ENCODE peak calls at places on chromosomes 6 and 20, in four cellular contexts. One of them, this sample, is unnamed.

GRCh38 chr6:145963216-145964068 is 716 bp downstream of the SHPRH start:
- DNase-seq in uterus: no peak
- DNase-seq in psoas muscle: peak; percentile 73
- DNase-seq in gastrocnemius medialis: peak; percentile 33
- DNase-seq in this sample: peak; percentile 32

GRCh38 chr6:116266803-116267202 is 12.9 kb downstream of the TSPYL1 start:
- DNase-seq in uterus: no peak
- DNase-seq in psoas muscle: no peak
- DNase-seq in gastrocnemius medialis: no peak
- DNase-seq in this sample: peak; percentile 85

GRCh38 chr6:159217595-159218275 is 48.5 kb downstream of the FNDC1 start:
- DNase-seq in uterus: no peak
- DNase-seq in psoas muscle: no peak
- DNase-seq in gastrocnemius medialis: no peak
- DNase-seq in this sample: peak; percentile 25

GRCh38 chr6:169857343-169858292 is 106.2 kb downstream of the ERMARD start:
- DNase-seq in uterus: no peak
- DNase-seq in psoas muscle: no peak
- DNase-seq in gastrocnemius medialis: no peak
- DNase-seq in this sample: no peak

GRCh38 chr6:157121897-157122296 is 201.4 kb downstream of the TMEM242 start:
- DNase-seq in uterus: no peak
- DNase-seq in psoas muscle: no peak
- DNase-seq in gastrocnemius medialis: no peak
- DNase-seq in this sample: no peak

GRCh38 chr6:133132092-133132491 is 109.1 kb upstream of the EYA4 start:
- DNase-seq in uterus: no peak
- DNase-seq in psoas muscle: no peak
- DNase-seq in gastrocnemius medialis: no peak
- DNase-seq in this sample: no peak

GRCh38 chr6:160137130-160137988 is 15.7 kb downstream of the SLC22A1 start:
- DNase-seq in uterus: no peak
- DNase-seq in psoas muscle: no peak
- DNase-seq in gastrocnemius medialis: no peak
- DNase-seq in this sample: no peak

GRCh38 chr6:156848533-156848932 is 71.4 kb downstream of the ARID1B start:
- DNase-seq in uterus: peak; percentile 55
- DNase-seq in psoas muscle: peak; percentile 86
- DNase-seq in gastrocnemius medialis: peak; percentile 80
- DNase-seq in this sample: no peak

GRCh38 chr6:56771189-56771588 is 128.5 kb upstream of the DST start:
- DNase-seq in uterus: no peak
- DNase-seq in psoas muscle: no peak
- DNase-seq in gastrocnemius medialis: no peak
- DNase-seq in this sample: peak; percentile 29

GRCh38 chr20:8756410-8756809 is 312.5 kb upstream of the PLCB4 start:
- DNase-seq in uterus: no peak
- DNase-seq in psoas muscle: no peak
- DNase-seq in gastrocnemius medialis: no peak
- DNase-seq in this sample: peak; percentile 64

GRCh38 chr6:62974452-62974851 is 236.8 kb upstream of the FKBP1C start:
- DNase-seq in uterus: no peak
- DNase-seq in psoas muscle: no peak
- DNase-seq in gastrocnemius medialis: no peak
- DNase-seq in this sample: no peak

GRCh38 chr6:99606670-99607415 is at the start of gene PRDM13:
- DNase-seq in uterus: no peak
- DNase-seq in psoas muscle: no peak
- DNase-seq in gastrocnemius medialis: no peak
- DNase-seq in this sample: no peak

GRCh38 chr6:105681061-105681460 is 278.2 kb upstream of the PREP start:
- DNase-seq in uterus: no peak
- DNase-seq in psoas muscle: no peak
- DNase-seq in gastrocnemius medialis: no peak
- DNase-seq in this sample: peak; percentile 45

GRCh38 chr6:32825966-32826365 is 9.2 kb upstream of the HLA-DOB start:
- DNase-seq in uterus: no peak
- DNase-seq in psoas muscle: no peak
- DNase-seq in gastrocnemius medialis: no peak
- DNase-seq in this sample: peak; percentile 68

GRCh38 chr20:45340236-45340847 is 7.9 kb downstream of the SDC4 start:
- DNase-seq in uterus: no peak
- DNase-seq in psoas muscle: no peak
- DNase-seq in gastrocnemius medialis: peak; percentile 77
- DNase-seq in this sample: no peak

GRCh38 chr6:169978615-169979161 is 227.3 kb downstream of the ERMARD start:
- DNase-seq in uterus: no peak
- DNase-seq in psoas muscle: no peak
- DNase-seq in gastrocnemius medialis: no peak
- DNase-seq in this sample: peak; percentile 97

GRCh38 chr6:100217225-100217624 is 223.2 kb upstream of the MCHR2 start:
- DNase-seq in uterus: no peak
- DNase-seq in psoas muscle: no peak
- DNase-seq in gastrocnemius medialis: no peak
- DNase-seq in this sample: no peak

GRCh38 chr6:138824482-138825134 is 28.7 kb downstream of the ECT2L start:
- DNase-seq in uterus: no peak
- DNase-seq in psoas muscle: no peak
- DNase-seq in gastrocnemius medialis: no peak
- DNase-seq in this sample: peak; percentile 43

GRCh38 chr6:470901-471448 is 79.4 kb downstream of the IRF4 start:
- DNase-seq in uterus: no peak
- DNase-seq in psoas muscle: no peak
- DNase-seq in gastrocnemius medialis: no peak
- DNase-seq in this sample: no peak

GRCh38 chr20:48635791-48636267 is 192.0 kb downstream of the PREX1 start:
- DNase-seq in uterus: no peak
- DNase-seq in psoas muscle: peak; percentile 64
- DNase-seq in gastrocnemius medialis: peak; percentile 51
- DNase-seq in this sample: peak; percentile 10

GRCh38 chr6:47278545-47278944 is 31.2 kb downstream of the TNFRSF21 start:
- DNase-seq in uterus: no peak
- DNase-seq in psoas muscle: no peak
- DNase-seq in gastrocnemius medialis: no peak
- DNase-seq in this sample: no peak

GRCh38 chr20:46342451-46343357 is 34.4 kb upstream of the CDH22 start:
- DNase-seq in uterus: no peak
- DNase-seq in psoas muscle: no peak
- DNase-seq in gastrocnemius medialis: peak; percentile 47
- DNase-seq in this sample: peak; percentile 12

GRCh38 chr6:82712826-82713225 is 349.2 kb downstream of the TPBG start:
- DNase-seq in uterus: no peak
- DNase-seq in psoas muscle: no peak
- DNase-seq in gastrocnemius medialis: no peak
- DNase-seq in this sample: peak; percentile 16

GRCh38 chr6:157541618-157542404 is 160.8 kb downstream of the ZDHHC14 start:
- DNase-seq in uterus: no peak
- DNase-seq in psoas muscle: no peak
- DNase-seq in gastrocnemius medialis: no peak
- DNase-seq in this sample: no peak

GRCh38 chr6:128204621-128205020 is 303.8 kb upstream of the THEMIS start:
- DNase-seq in uterus: no peak
- DNase-seq in psoas muscle: no peak
- DNase-seq in gastrocnemius medialis: no peak
- DNase-seq in this sample: no peak

GRCh38 chr6:157203312-157203744 is 120.0 kb downstream of the TMEM242 start:
- DNase-seq in uterus: no peak
- DNase-seq in psoas muscle: no peak
- DNase-seq in gastrocnemius medialis: no peak
- DNase-seq in this sample: peak; percentile 12

GRCh38 chr20:48008850-48009535 is 223.7 kb upstream of the SULF2 start:
- DNase-seq in uterus: no peak
- DNase-seq in psoas muscle: no peak
- DNase-seq in gastrocnemius medialis: no peak
- DNase-seq in this sample: no peak

GRCh38 chr20:36173451-36173933 is 19.0 kb downstream of the EPB41L1 start:
- DNase-seq in uterus: no peak
- DNase-seq in psoas muscle: no peak
- DNase-seq in gastrocnemius medialis: peak; percentile 18
- DNase-seq in this sample: peak; percentile 4

DNA sequence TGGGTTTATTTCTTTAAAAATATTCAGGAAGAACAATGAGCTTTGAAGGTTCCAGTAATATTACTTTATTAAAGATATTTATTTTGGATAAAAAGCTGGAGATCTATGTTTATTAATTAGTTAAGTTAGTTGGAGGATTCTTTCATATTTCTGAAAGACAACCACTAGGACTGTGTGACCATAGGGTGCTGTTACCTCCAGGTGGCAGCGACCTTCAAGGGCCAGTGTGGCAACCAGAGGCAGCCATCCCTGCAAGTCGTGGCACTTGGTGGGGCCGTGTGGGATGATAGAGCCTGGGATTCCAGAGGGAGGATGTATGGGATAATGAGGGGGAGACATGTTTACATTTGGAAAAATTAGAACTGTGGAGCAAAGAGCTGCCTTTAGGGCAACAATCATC is 95.5 kb upstream of the SCP2D1 start:
- DNase-seq in uterus: no peak
- DNase-seq in psoas muscle: no peak
- DNase-seq in gastrocnemius medialis: no peak
- DNase-seq in this sample: no peak
- TF ChIP-seq CTCF in uterus: no peak
- TF ChIP-seq CTCF in psoas muscle: no peak
- TF ChIP-seq CTCF in gastrocnemius medialis: no peak
- TF ChIP-seq CTCF in this sample: no peak

DNA sequence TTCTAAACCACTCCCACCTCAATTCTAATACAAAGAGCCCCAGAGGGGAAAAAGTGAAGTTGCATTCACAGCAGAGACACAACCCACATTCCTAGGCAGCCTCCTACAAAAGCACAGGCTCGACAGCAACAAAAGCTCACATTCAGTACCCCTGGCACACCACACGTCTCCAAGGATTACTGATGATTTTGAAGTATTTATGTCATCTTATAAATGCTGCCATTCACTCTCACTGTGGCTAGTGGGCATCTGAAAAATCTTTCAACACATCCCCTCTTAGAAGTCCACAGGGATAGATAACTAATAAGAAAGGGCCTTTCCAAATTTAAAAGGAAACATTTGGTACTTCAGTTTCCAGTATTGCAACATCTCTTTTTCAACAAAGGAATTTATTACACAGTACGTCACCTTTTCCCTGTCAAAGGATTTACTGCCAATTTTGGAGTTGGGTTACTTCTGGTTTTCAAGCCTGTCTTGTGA is 146.7 kb downstream of the TASP1 start:
- DNase-seq in uterus: peak; percentile 19
- DNase-seq in psoas muscle: no peak
- DNase-seq in gastrocnemius medialis: peak; percentile 53
- DNase-seq in this sample: peak; percentile 74
- H3K4me3 ChIP-seq in uterus: no peak overlapping the region
- H3K4me3 ChIP-seq in psoas muscle: no peak overlapping the region
- H3K4me3 ChIP-seq in gastrocnemius medialis: no peak overlapping the region
- H3K4me3 ChIP-seq in this sample: no peak overlapping the region

DNA sequence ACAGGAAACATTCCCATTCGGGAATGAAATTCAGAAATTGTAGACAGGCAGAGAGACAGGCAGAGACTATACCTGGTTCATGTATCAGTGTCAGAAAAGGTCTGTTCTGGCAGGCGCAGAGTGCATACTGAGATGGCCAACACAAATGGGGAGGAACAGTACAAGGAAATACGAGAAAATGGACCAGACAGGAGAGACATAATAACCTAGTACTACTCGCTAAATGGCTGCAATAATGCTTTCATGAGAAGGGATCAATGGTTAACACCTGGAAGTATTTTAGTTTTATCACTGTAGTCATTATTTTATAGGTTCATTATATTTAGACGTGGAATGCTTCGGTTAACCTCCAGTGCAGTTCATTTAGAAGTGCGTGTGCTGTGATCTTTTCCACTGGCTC is 58.9 kb downstream of the CD83 start:
- DNase-seq in uterus: no peak
- DNase-seq in psoas muscle: no peak
- DNase-seq in gastrocnemius medialis: no peak
- DNase-seq in this sample: no peak
- H3K27me3 ChIP-seq in uterus: no peaks in the 10 kb centered on the region
- H3K27me3 ChIP-seq in psoas muscle: no peaks in the 10 kb centered on the region
- H3K27me3 ChIP-seq in gastrocnemius medialis: no peaks in the 10 kb centered on the region
- H3K27me3 ChIP-seq in this sample: peaks cover 2% of the 10 kb centered on the region

GRCh38 chr6:43858161-43859153 is 88.4 kb downstream of the VEGFA start:
- DNase-seq in uterus: no peak
- DNase-seq in psoas muscle: peak; percentile 47
- DNase-seq in gastrocnemius medialis: no peak
- DNase-seq in this sample: no peak

GRCh38 chr6:43859213-43859612 is 89.2 kb downstream of the VEGFA start:
- DNase-seq in uterus: no peak
- DNase-seq in psoas muscle: peak; percentile 8
- DNase-seq in gastrocnemius medialis: no peak
- DNase-seq in this sample: no peak

GRCh38 chr6:43853066-43853650 is 83.1 kb downstream of the VEGFA start:
- DNase-seq in uterus: no peak
- DNase-seq in psoas muscle: no peak
- DNase-seq in gastrocnemius medialis: no peak
- DNase-seq in this sample: no peak

GRCh38 chr6:43855247-43855646 is 85.2 kb downstream of the VEGFA start:
- DNase-seq in uterus: no peak
- DNase-seq in psoas muscle: no peak
- DNase-seq in gastrocnemius medialis: no peak
- DNase-seq in this sample: no peak

GRCh38 chr6:43856005-43856765 is 86.2 kb downstream of the VEGFA start:
- DNase-seq in uterus: no peak
- DNase-seq in psoas muscle: peak; percentile 72
- DNase-seq in gastrocnemius medialis: peak; percentile 66
- DNase-seq in this sample: peak; percentile 30
- TF ChIP-seq CTCF in uterus: no peak
- TF ChIP-seq CTCF in psoas muscle: peak; percentile 53
- TF ChIP-seq CTCF in gastrocnemius medialis: peak; percentile 67
- TF ChIP-seq CTCF in this sample: peak; percentile 51

DNA sequence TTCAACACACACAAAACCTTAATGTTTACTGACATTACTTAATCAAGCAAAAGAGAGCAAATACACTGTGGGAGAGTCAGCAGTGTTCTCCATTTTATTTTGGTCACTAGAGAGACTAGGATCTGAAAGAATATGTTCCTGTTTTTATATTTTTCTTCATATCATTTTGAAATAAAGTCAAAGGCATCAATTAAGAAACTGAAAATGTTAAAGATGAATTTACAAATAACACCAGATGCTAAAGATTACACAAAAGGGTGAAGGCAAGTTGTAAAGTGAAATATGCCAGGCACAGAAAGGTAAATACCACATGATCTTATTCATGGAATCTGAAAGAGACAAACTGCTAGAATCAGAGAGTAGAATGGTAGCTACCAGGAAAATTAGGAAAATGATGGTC is 60.3 kb upstream of the FABP7 start:
- DNase-seq in uterus: no peak
- DNase-seq in psoas muscle: no peak
- DNase-seq in gastrocnemius medialis: no peak
- DNase-seq in this sample: no peak
- H3K4me3 ChIP-seq in uterus: no peak overlapping the region
- H3K4me3 ChIP-seq in psoas muscle: no peak overlapping the region
- H3K4me3 ChIP-seq in gastrocnemius medialis: no peak overlapping the region
- H3K4me3 ChIP-seq in this sample: no peak overlapping the region